ENCODE peak calls at places on chromosomes 13 and 19, in five cellular contexts. S, V, Y, G and X are unnamed samples.

GRCh38 chr19:21321996-21322395 is 7.2 kb downstream of the ZNF708 start:
- DNase-seq in S (peak; percentile 8), V (no peak), Y (no peak), G (no peak), X (peak; percentile 21)

GRCh38 chr19:58356236-58356970 is 3.1 kb upstream of the A1BG start:
- DNase-seq in S (no peak), V (no peak), Y (peak; percentile 82), G (no peak), X (peak; percentile 45)

GRCh38 chr13:49098771-49099512 is 121.2 kb upstream of the MLNR start:
- DNase-seq in S (peak; percentile 23), V (peak; percentile 17), Y (peak; percentile 45), G (no peak), X (peak; percentile 62)

GRCh38 chr13:97559981-97560380 is 126.0 kb downstream of the RAP2A start:
- DNase-seq in S (no peak), V (no peak), Y (no peak), G (no peak), X (no peak)

GRCh38 chr13:105579821-105580707 is 955.4 kb downstream of the EFNB2 start:
- DNase-seq in S (no peak), V (no peak), Y (no peak), G (no peak), X (no peak)

GRCh38 chr13:99417821-99418662 is 83.2 kb upstream of the TM9SF2 start:
- DNase-seq in S (no peak), V (no peak), Y (no peak), G (peak; percentile 21), X (no peak)

GRCh38 chr13:28299941-28300340 is 161.6 kb downstream of the PAN3 start:
- DNase-seq in S (no peak), V (no peak), Y (no peak), G (no peak), X (no peak)

GRCh38 chr19:5680083-5680436 is 256 bp downstream of the MICOS13 start:
- DNase-seq in S (no peak), V (no peak), Y (peak; percentile 61), G (peak; percentile 81), X (no peak)

GRCh38 chr19:14305706-14306105 is 75.5 kb upstream of the ADGRE5 start:
- DNase-seq in S (no peak), V (no peak), Y (peak; percentile 34), G (no peak), X (no peak)

GRCh38 chr13:81293594-81294164 is 952.8 kb upstream of the SPRY2 start:
- DNase-seq in S (no peak), V (no peak), Y (peak; percentile 19), G (no peak), X (no peak)

GRCh38 chr19:55586976-55587668 is 6.5 kb upstream of the ZNF579 start:
- DNase-seq in S (peak; percentile 91), V (peak; percentile 89), Y (peak; percentile 98), G (peak; percentile 96), X (peak; percentile 95)

GRCh38 chr19:6273701-6274601 is 5.8 kb downstream of the MLLT1 start:
- DNase-seq in S (peak; percentile 82), V (no peak), Y (no peak), G (peak; percentile 93), X (peak; percentile 95)

GRCh38 chr19:44002212-44002565 is 568 bp upstream of the ZNF230 start:
- DNase-seq in S (no peak), V (no peak), Y (no peak), G (no peak), X (peak; percentile 5)

GRCh38 chr13:111186305-111186930 is 71.3 kb downstream of the ARHGEF7 start:
- DNase-seq in S (no peak), V (peak; percentile 27), Y (no peak), G (no peak), X (no peak)

GRCh38 chr13:61770697-61771096 is 355.0 kb upstream of the PCDH20 start:
- DNase-seq in S (no peak), V (no peak), Y (peak; percentile 5), G (no peak), X (no peak)

GRCh38 chr13:49457221-49457620 is 13.1 kb downstream of the SETDB2 start:
- DNase-seq in S (no peak), V (no peak), Y (no peak), G (no peak), X (no peak)

GRCh38 chr19:35757231-35757748 is 461 bp upstream of the HSPB6 start:
- DNase-seq in S (peak; percentile 98), V (no peak), Y (peak; percentile 52), G (peak; percentile 97), X (peak; percentile 96)

GRCh38 chr13:81686877-81687276 is 1346.0 kb upstream of the SPRY2 start:
- DNase-seq in S (peak; percentile 29), V (no peak), Y (no peak), G (no peak), X (no peak)

GRCh38 chr19:55000761-55001160 is 34.6 kb downstream of the NLRP2 start:
- DNase-seq in S (no peak), V (no peak), Y (no peak), G (no peak), X (no peak)

GRCh38 chr19:22527554-22527953 is 105.4 kb upstream of the ZNF98 start:
- DNase-seq in S (no peak), V (no peak), Y (no peak), G (no peak), X (no peak)

GRCh38 chr13:111177081-111177711 is 62.1 kb downstream of the ARHGEF7 start:
- DNase-seq in S (peak; percentile 89), V (no peak), Y (no peak), G (peak; percentile 65), X (peak; percentile 91)

GRCh38 chr19:38455031-38455430 is 21.5 kb downstream of the RYR1 start:
- DNase-seq in S (no peak), V (peak; percentile 14), Y (peak; percentile 68), G (no peak), X (peak; percentile 10)

GRCh38 chr19:2016041-2016807 is 710 bp upstream of the BTBD2 start:
- DNase-seq in S (peak; percentile 80), V (peak; percentile 82), Y (peak; percentile 67), G (peak; percentile 89), X (peak; percentile 93)

GRCh38 chr13:29754486-29754806 is 96.0 kb downstream of the UBL3 start:
- DNase-seq in S (peak; percentile 49), V (no peak), Y (peak; percentile 79), G (no peak), X (peak; percentile 24)

GRCh38 chr13:113140677-113141590 is 17.5 kb upstream of the PROZ start:
- DNase-seq in S (no peak), V (no peak), Y (no peak), G (peak; percentile 51), X (no peak)

GRCh38 chr13:28657784-28658538 is 969 bp upstream of the POMP start:
- DNase-seq in S (no peak), V (peak; percentile 17), Y (no peak), G (no peak), X (peak; percentile 52)

DNA sequence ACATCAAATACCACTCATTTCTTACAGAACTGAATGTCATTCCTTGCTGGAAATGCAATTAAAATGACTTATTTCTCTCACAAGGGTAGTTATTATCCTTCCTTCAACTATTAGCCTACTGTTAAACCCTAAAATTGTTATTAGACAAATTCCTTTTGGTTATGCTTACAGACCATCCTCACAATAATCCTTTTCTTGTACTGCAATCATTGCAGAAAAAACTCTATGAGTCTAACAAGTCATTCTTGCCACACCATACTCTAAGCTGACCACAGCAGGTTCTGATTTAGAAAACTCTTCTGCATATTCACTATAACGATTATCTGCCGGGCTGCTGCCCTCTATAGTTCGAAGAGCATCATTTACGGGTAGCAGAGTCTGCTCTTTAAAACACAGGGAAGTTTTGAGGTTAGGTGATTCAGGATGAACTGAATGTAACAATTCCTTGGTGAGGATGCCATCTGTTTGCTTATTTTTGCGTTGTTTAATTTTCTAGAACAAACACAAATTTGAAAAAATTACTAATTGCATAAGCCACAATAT is 38.2 kb downstream of the MTMR6 start:
- DNase-seq in S (peak; percentile 49), V (peak; percentile 49), Y (peak; percentile 68), G (no peak), X (peak; percentile 41)
- TF ChIP-seq CTCF in S (peak; percentile 58), V (peak; percentile 84), Y (peak; percentile 77), G (no peak), X (peak; percentile 40)

DNA sequence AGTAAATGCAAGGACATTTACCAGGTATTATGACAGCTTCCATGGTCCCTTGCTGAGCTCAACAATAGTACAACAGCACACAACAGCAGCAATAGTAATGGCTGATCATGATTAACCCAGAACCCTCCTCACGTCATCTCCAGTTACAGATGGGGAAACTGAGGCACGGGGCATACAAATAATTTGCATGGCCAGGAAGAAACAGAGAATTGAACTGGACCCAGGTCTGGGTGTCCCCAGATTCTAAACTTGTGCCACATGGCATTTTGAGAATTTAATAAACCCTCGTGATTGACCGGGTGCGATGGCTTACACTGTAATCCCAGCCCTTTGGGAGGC is 7.2 kb downstream of the MAST3 start:
- DNase-seq in S (no peak), V (no peak), Y (no peak), G (no peak), X (no peak)
- H3K4me3 ChIP-seq in S (peak overlapping the region; percentile 25), V (peak overlapping the region; percentile 54), Y (peak overlapping the region; percentile 59), G (peak overlapping the region; percentile 52), X (peak overlapping the region; percentile 50)

DNA sequence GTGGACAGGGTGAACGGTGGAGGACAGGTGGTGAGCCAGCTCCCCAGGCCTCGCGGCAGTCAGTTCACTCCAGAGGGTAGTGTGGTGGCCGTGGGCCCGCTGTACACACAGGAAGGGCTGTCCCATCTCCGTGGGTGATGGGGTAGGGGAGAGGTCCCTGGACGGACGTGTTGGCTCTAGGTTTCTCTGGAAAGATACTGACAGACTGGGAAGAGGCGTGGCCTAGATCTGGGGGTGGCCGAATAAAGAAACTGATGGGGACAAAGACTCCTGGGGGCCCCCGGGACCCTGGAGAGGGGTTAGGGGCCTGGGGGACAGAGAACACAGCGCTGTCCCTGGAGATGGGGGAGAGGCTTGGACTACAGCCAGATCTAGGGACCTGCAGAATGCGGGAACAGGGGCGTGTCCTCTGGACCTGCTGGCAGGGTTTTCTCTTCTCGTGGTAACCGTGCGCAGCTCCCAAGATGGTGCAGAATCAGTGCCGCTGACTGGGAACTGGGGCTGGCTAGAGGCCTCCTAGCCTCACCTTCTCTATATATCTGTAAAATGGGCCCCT is 4.0 kb upstream of the PRAM1 start:
- DNase-seq in S (no peak), V (no peak), Y (peak; percentile 75), G (no peak), X (no peak)
- TF ChIP-seq CTCF in S (no peak), V (no peak), Y (peak; percentile 17), G (no peak), X (no peak)

GRCh38 chr19:32345261-32346207 is at the start of gene ZNF507:
- DNase-seq in S (peak; percentile 76), V (peak; percentile 88), Y (peak; percentile 93), G (peak; percentile 92), X (peak; percentile 77)

GRCh38 chr19:32350492-32350891 is 5.1 kb downstream of the ZNF507 start:
- DNase-seq in S (no peak), V (no peak), Y (no peak), G (no peak), X (no peak)

GRCh38 chr19:32349724-32350475 is 4.5 kb downstream of the ZNF507 start:
- DNase-seq in S (no peak), V (no peak), Y (no peak), G (no peak), X (no peak)

GRCh38 chr19:32343550-32344262 is 1.7 kb upstream of the ZNF507 start:
- DNase-seq in S (no peak), V (no peak), Y (no peak), G (no peak), X (no peak)

DNA sequence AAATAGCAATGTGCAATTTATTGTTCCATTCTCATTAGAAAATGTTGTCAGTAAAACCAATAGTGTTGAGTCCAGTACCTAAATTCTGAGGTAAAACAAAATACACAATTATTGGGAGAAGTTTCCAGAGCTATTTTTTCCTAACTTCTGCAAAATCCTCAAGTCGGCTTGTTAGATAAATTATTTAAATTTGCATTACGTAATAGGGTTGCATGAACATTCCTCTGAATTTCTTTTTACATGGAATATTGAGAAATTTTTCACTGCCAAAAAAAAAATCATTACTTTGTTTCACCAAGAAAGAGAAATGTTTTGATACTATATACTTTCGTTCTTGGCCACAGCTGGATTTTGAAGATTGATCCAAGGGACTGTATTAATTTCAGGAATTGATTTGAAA is 1.5 kb downstream of the ZNF507 start:
- DNase-seq in S (no peak), V (no peak), Y (no peak), G (no peak), X (no peak)
- H3K4me3 ChIP-seq in S (peak overlapping the region; percentile 86), V (peak overlapping the region; percentile 98), Y (peak overlapping the region; percentile 87), G (peak overlapping the region; percentile 95), X (peak overlapping the region; percentile 85)